ENCODE peak calls at places on chromosomes 7 and 10, in seven cellular contexts. O, V, Y, H, Q, J and B are unnamed samples.

GRCh38 chr7:5351508-5352265 is 68.9 kb downstream of the SLC29A4 start:
- DNase-seq in O (no peak), V (no peak), Y (no peak), H (no peak), Q (no peak), J (peak), B (no peak)

GRCh38 chr10:12333382-12334185 is 15.8 kb upstream of the CAMK1D start:
- DNase-seq in O (peak), V (no peak), Y (no peak), H (peak), Q (peak), J (no peak), B (peak)

GRCh38 chr10:110279062-110279986 is 25.4 kb downstream of the SMNDC1 start:
- DNase-seq in O (peak), V (no peak), Y (peak), H (peak), Q (no peak), J (peak), B (peak)

GRCh38 chr7:130272456-130273080 is 5.9 kb downstream of the CPA2 start:
- DNase-seq in O (no peak), V (no peak), Y (no peak), H (no peak), Q (no peak), J (peak), B (no peak)

GRCh38 chr10:116612107-116612506 is 8.6 kb upstream of the PNLIPRP2 start:
- DNase-seq in O (no peak), V (no peak), Y (no peak), H (no peak), Q (no peak), J (no peak), B (no peak)

GRCh38 chr7:292826-293225 is 2.9 kb downstream of the FOXL3 start:
- DNase-seq in O (no peak), V (no peak), Y (no peak), H (no peak), Q (no peak), J (no peak), B (no peak)

GRCh38 chr7:118352854-118353453 is 128.4 kb downstream of the ANKRD7 start:
- DNase-seq in O (no peak), V (no peak), Y (no peak), H (no peak), Q (no peak), J (peak), B (no peak)

GRCh38 chr10:77493851-77494788 is 143.5 kb downstream of the KCNMA1 start:
- DNase-seq in O (no peak), V (no peak), Y (no peak), H (no peak), Q (no peak), J (peak), B (no peak)

GRCh38 chr7:50212666-50213621 is 91.6 kb upstream of the IKZF1 start:
- DNase-seq in O (no peak), V (no peak), Y (no peak), H (no peak), Q (no peak), J (no peak), B (no peak)

GRCh38 chr10:16787361-16787791 is 29.8 kb downstream of the RSU1 start:
- DNase-seq in O (no peak), V (peak), Y (peak), H (no peak), Q (no peak), J (no peak), B (peak)

GRCh38 chr10:132679640-132680039 is 106.3 kb downstream of the NKX6-2 start:
- DNase-seq in O (no peak), V (no peak), Y (no peak), H (no peak), Q (no peak), J (no peak), B (no peak)

GRCh38 chr7:76011437-76011836 is 17.0 kb upstream of the TMEM120A start:
- DNase-seq in O (no peak), V (no peak), Y (no peak), H (peak), Q (no peak), J (no peak), B (no peak)

GRCh38 chr10:70477661-70478162 is 855 bp upstream of the PALD1 start:
- DNase-seq in O (peak), V (peak), Y (peak), H (peak), Q (no peak), J (peak), B (peak)

GRCh38 chr10:128009357-128009756 is 102.5 kb downstream of the PTPRE start:
- DNase-seq in O (no peak), V (no peak), Y (no peak), H (no peak), Q (no peak), J (no peak), B (no peak)

GRCh38 chr7:159032310-159032709 is 112.4 kb downstream of the VIPR2 start:
- DNase-seq in O (peak), V (no peak), Y (no peak), H (no peak), Q (peak), J (no peak), B (no peak)

GRCh38 chr10:125066704-125067447 is 93.5 kb downstream of the CTBP2 start:
- DNase-seq in O (no peak), V (no peak), Y (no peak), H (no peak), Q (no peak), J (no peak), B (no peak)

GRCh38 chr7:139112316-139112715 is 2.8 kb upstream of the ZC3HAV1 start:
- DNase-seq in O (no peak), V (no peak), Y (no peak), H (no peak), Q (no peak), J (no peak), B (no peak)